ENCODE peak calls at places on chromosomes 6 and 20, in nine cellular contexts. K is heart left ventricle, G is tibial nerve, E is body of pancreas, X is cardiac muscle cell, L is pancreas, O is thoracic aorta, M is AG04450, R is upper lobe of right lung. C is an unnamed sample. For H3K9me3, the result is how much of the 10 kb centered on the place peaks cover.

GRCh38 chr20:11448554-11448953 is 469.1 kb upstream of the BTBD3 start:
- DNase-seq in E (no peak), K (no peak), R (no peak), L (no peak), X (no peak), O (no peak), M (no peak), G (no peak), C (no peak)

GRCh38 chr6:75376347-75377024 is 91.9 kb upstream of the TMEM30A start:
- DNase-seq in M (no peak), X (no peak), L (no peak), K (no peak), O (no peak), R (no peak), E (no peak), G (no peak), C (no peak)

GRCh38 chr6:28995093-28995650 is 9.9 kb downstream of the ZNF311 start:
- DNase-seq in E (no peak), O (no peak), M (no peak), X (no peak), L (no peak), K (no peak), G (no peak), R (no peak), C (no peak)

GRCh38 chr20:37915800-37916570 is 13.1 kb downstream of the VSTM2L start:
- DNase-seq in M (no peak), G (no peak), R (no peak), K (peak), E (peak), X (peak), O (no peak), L (peak), C (no peak)

GRCh38 chr6:136751478-136751956 is 40.8 kb downstream of the MAP3K5 start:
- DNase-seq in M (no peak), G (no peak), O (no peak), X (no peak), R (no peak), K (no peak), E (no peak), L (no peak), C (no peak)

GRCh38 chr6:44712353-44713147 is 325.0 kb downstream of the CDC5L start:
- DNase-seq in K (no peak), M (no peak), G (no peak), R (no peak), O (no peak), X (no peak), E (no peak), L (no peak), C (no peak)

GRCh38 chr6:100721256-100721655 is 159.9 kb downstream of the ASCC3 start:
- DNase-seq in R (no peak), K (no peak), G (no peak), O (no peak), E (no peak), M (no peak), L (no peak), X (no peak), C (no peak)

GRCh38 chr20:18138639-18139583 is 1.2 kb downstream of the KAT14 start:
- DNase-seq in R (no peak), L (no peak), M (no peak), E (no peak), X (no peak), G (no peak), K (no peak), O (no peak), C (no peak)

GRCh38 chr6:75842732-75843131 is 93.7 kb downstream of the MYO6 start:
- DNase-seq in X (no peak), L (no peak), M (no peak), G (no peak), K (no peak), E (no peak), O (no peak), R (no peak), C (no peak)

GRCh38 chr20:23436681-23437080 is 2.8 kb upstream of the CSTL1 start:
- DNase-seq in X (no peak), E (no peak), L (no peak), K (no peak), G (no peak), R (no peak), O (no peak), M (no peak), C (no peak)

GRCh38 chr20:23434521-23435313 is 4.8 kb upstream of the CSTL1 start:
- DNase-seq in M (no peak), X (no peak), L (no peak), K (no peak), G (no peak), E (no peak), O (no peak), R (no peak), C (no peak)

GRCh38 chr20:23433628-23434027 is 5.9 kb upstream of the CSTL1 start:
- DNase-seq in G (no peak), M (no peak), L (no peak), E (no peak), R (no peak), X (no peak), K (no peak), O (no peak), C (no peak)

GRCh38 chr20:23437126-23437894 is 2.2 kb upstream of the CSTL1 start:
- DNase-seq in K (no peak), E (no peak), X (no peak), M (no peak), L (no peak), R (no peak), G (no peak), O (no peak), C (no peak)

DNA sequence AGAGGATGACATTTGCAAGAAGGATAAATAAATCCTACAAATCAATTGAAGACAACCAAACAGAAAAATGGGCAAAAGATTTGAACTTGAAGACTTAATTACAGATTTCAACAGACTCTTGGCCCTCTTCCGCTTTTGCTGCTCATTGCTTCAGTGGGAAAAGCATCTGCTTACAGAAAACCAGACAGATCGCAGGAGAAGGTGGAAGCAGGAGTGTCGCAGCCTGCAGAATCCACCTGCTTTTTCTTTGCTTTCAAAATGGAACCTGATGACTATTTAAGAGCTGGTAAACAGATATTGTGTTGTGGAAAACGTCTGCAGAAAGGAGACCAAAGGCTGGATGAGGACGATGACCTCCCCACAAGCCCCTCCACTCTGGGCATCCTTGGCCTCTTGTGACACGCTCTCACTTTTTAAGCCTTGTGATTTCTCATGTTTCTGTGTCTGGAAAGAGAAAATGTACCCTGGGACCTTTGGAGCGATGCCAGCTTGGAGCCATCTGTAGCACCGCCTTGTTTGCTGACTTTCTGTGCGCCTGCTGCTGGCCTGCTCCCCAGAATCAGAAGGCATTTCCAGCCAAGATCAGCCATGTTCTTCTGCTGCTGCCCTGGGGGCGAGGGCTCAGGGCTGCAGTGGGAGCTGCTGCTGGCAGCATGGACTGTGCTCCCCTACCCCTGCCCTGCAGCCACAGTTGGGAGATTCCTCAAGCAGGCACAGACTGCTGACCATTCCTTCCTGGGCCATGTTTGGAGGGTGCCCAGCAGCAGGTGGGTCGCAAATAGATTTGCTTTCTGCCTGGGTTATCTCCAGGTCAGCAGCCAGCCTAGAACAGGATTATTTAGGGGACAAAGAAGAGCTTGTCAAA is 3.6 kb upstream of the CSTL1 start:
- DNase-seq in E (peak), G (peak), M (no peak), X (no peak), R (no peak), K (no peak), L (peak), O (no peak), C (no peak)
- H3K27ac ChIP-seq in E (peak), G (no peak), M (no peak), X (no peak), R (no peak), K (no peak), L (no peak), O (no peak), C (no peak)

GRCh38 chr6:34566830-34567546 is 10.9 kb upstream of the SPDEF start:
- DNase-seq in X (no peak), L (peak), E (no peak), M (no peak), R (no peak), O (no peak), G (no peak), K (no peak), C (no peak)

GRCh38 chr6:34568341-34568680 is 12.2 kb upstream of the SPDEF start:
- DNase-seq in E (no peak), X (no peak), O (no peak), M (no peak), K (no peak), R (no peak), G (no peak), L (no peak), C (no peak)

GRCh38 chr6:34564181-34564580 is 8.1 kb upstream of the SPDEF start:
- DNase-seq in E (no peak), K (no peak), L (peak), O (no peak), M (no peak), G (no peak), R (no peak), X (no peak), C (no peak)

GRCh38 chr6:34563513-34563870 is 7.4 kb upstream of the SPDEF start:
- DNase-seq in L (peak), K (no peak), O (no peak), R (no peak), X (no peak), E (no peak), M (no peak), G (no peak), C (no peak)

DNA sequence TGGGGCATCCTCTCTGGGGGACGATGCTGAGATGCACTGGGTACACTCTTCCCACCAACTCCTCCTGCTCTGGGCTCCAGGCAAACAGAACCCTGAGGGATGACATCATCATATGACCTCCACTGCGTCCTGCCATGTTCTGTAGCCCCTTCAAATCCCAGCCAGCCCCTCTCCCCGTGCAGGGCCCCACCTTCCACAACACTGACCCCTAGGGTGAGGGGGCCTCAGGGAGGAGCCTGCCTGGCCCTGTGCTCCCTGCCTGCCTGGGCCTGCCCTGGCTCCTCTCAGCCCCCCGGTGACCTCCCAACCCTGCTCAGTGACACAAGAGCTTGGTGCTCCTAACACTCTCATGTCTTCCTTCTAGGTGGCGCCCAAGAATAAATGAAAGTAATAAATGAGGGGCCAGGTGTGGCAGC is 9.6 kb upstream of the SPDEF start:
- DNase-seq in M (no peak), X (no peak), E (no peak), R (no peak), K (no peak), L (peak), G (no peak), O (no peak), C (no peak)
- TF ChIP-seq CTCF in M (no peak), X (no peak), E (no peak), R (no peak), K (no peak), L (no peak), G (no peak), O (no peak), C (no peak)

GRCh38 chr20:31322504-31322903 is 14.1 kb upstream of the DEFB116 start:
- DNase-seq in O (no peak), K (no peak), R (no peak), M (no peak), G (no peak), E (no peak), X (no peak), L (no peak), C (no peak)
- H3K9me3 ChIP-seq in O (under half), K (under half), R (under half), M (under half), G (under half), E (under half), X (under half), L (under half), C (under half)

DNA sequence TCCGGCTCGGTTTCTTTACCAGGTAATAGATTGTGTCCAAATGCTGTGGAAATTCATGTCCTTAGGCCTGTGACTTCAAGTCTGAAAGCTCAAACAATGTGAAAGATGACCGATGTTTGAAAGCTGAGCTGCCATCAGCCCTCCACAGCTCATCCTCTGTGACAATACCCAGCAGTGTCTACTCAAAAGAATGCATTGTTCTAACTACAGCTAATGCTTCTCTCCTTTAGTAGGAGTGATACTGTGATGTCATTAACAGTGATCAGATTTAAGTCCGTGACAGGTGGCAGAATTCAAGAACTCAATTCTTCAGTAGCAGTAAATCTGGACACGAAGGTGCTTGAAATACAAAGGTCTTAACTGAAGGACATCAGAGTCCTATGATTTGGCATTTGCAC is 97.3 kb downstream of the RCAN2 start:
- DNase-seq in G (no peak), L (no peak), R (no peak), E (no peak), M (no peak), O (no peak), K (no peak), X (no peak), C (no peak)
- H3K27ac ChIP-seq in G (no peak), L (peak), R (no peak), E (no peak), M (no peak), O (no peak), K (no peak), X (no peak), C (no peak)

GRCh38 chr6:22027226-22027725 is 269.6 kb downstream of the PRL start:
- DNase-seq in X (no peak), O (no peak), E (no peak), G (no peak), R (no peak), K (no peak), L (no peak), M (no peak), C (no peak)
- TF ChIP-seq CTCF in X (no peak), O (no peak), E (no peak), G (no peak), R (no peak), K (no peak), L (no peak), M (no peak), C (no peak)

GRCh38 chr20:61281286-61281795 is 29.3 kb downstream of the CDH4 start:
- DNase-seq in L (no peak), X (no peak), O (no peak), M (no peak), E (no peak), R (no peak), K (no peak), G (no peak), C (no peak)

GRCh38 chr20:61280217-61280980 is 28.3 kb downstream of the CDH4 start:
- DNase-seq in G (no peak), X (no peak), R (no peak), M (no peak), E (no peak), O (no peak), L (no peak), K (no peak), C (no peak)

GRCh38 chr20:61284752-61285151 is 32.7 kb downstream of the CDH4 start:
- DNase-seq in K (no peak), L (no peak), O (no peak), R (no peak), G (no peak), X (no peak), M (no peak), E (no peak), C (no peak)

GRCh38 chr20:61278296-61278695 is 26.2 kb downstream of the CDH4 start:
- DNase-seq in L (no peak), O (no peak), G (no peak), E (no peak), R (no peak), X (no peak), K (no peak), M (no peak), C (no peak)

DNA sequence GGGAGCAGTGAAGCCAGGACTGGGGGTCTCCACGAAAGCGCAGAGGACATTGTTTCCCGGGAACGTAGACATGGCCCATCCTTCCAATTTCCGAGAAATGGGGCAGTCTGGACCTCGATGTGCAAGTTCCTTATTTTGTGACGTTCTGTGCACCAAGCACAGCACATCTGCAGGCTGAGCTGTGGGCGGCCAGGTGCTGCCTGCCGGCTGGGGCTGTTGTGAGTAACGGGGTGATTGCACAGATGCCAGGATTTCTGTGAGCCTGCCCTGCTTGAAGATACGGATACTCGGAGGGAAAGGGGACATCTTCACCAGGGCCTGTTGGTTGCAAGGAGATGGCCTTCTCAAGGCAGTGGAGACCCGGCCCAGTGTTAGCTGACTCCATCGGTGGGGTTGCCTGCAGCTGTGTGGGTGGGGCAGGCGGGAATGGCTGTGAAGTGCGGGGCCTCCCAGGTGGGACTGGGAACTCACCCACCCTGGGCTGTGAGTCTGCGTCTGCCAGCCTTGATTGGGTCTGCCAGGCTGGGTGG is 27.6 kb downstream of the CDH4 start:
- DNase-seq in X (no peak), G (no peak), K (no peak), O (no peak), M (no peak), E (no peak), L (no peak), R (no peak), C (no peak)
- H3K9me3 ChIP-seq in X (under half), G (under half), K (under half), O (under half), M (under half), E (under half), L (under half), R (under half), C (under half)

GRCh38 chr6:129493396-129493902 is 216.5 kb downstream of the ARHGAP18 start:
- DNase-seq in E (no peak), O (no peak), G (no peak), M (no peak), L (no peak), R (no peak), X (no peak), K (no peak), C (no peak)
- H3K27ac ChIP-seq in E (no peak), O (peak), G (no peak), M (peak), L (no peak), R (no peak), X (no peak), K (no peak), C (no peak)

DNA sequence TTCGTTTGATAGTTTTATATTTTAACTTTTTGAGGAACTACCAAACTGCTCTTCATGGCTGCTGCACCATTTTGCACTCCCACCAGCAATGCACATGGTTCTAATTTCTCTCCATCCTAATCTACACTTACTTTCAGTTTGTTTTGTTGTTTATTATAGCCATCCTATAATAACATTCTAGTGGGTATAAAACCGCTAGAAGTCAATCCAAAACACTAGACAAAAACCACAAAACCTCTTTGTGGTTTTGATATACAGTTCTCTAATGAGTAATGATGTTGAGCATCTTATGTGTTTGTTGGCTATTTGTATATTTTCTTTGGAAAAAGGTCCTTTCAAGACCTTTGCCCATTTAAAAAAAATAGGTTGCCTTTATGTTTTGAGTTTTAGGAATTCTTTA is 5.6 kb downstream of the RPP21 start:
- DNase-seq in L (no peak), R (no peak), K (no peak), G (no peak), M (no peak), X (no peak), E (no peak), O (no peak), C (no peak)
- TF ChIP-seq CTCF in L (no peak), R (no peak), K (no peak), G (no peak), M (no peak), X (no peak), E (no peak), O (no peak), C (no peak)

GRCh38 chr6:40205801-40206200 is 271.5 kb upstream of the MOCS1 start:
- DNase-seq in X (no peak), M (no peak), E (no peak), G (no peak), R (no peak), O (no peak), L (no peak), K (no peak), C (no peak)
- H3K9me3 ChIP-seq in X (under half), M (under half), E (under half), G (under half), R (under half), O (under half), L (under half), K (under half), C (under half)

C was measured in CD4-positive, alpha-beta T cell.